ENCODE peak calls at places on chromosomes 16 and 17, in six cellular contexts. One of them, this sample, is unnamed.

GRCh38 chr17:49468827-49469385 is 26.2 kb upstream of the NGFR start:
- DNase-seq in H9: no peak
- DNase-seq in mammary epithelial cell: no peak
- DNase-seq in prostate gland: no peak
- DNase-seq in endothelial cell of umbilical vein: no peak
- DNase-seq in fibroblast of lung: no peak
- DNase-seq in this sample: no peak

GRCh38 chr17:15655162-15655561 is 28.9 kb downstream of the TRIM16 start:
- DNase-seq in H9: no peak
- DNase-seq in mammary epithelial cell: no peak
- DNase-seq in prostate gland: no peak
- DNase-seq in endothelial cell of umbilical vein: peak; percentile 69
- DNase-seq in fibroblast of lung: peak; percentile 66
- DNase-seq in this sample: peak; percentile 56

GRCh38 chr17:39926588-39927100 is 757 bp downstream of the ORMDL3 start:
- DNase-seq in H9: peak; percentile 69
- DNase-seq in mammary epithelial cell: peak; percentile 44
- DNase-seq in prostate gland: no peak
- DNase-seq in endothelial cell of umbilical vein: peak; percentile 29
- DNase-seq in fibroblast of lung: peak; percentile 18
- DNase-seq in this sample: peak; percentile 55

GRCh38 chr17:27873746-27874145 is 19.4 kb downstream of the LYRM9 start:
- DNase-seq in H9: no peak
- DNase-seq in mammary epithelial cell: peak; percentile 74
- DNase-seq in prostate gland: peak; percentile 44
- DNase-seq in endothelial cell of umbilical vein: no peak
- DNase-seq in fibroblast of lung: peak; percentile 57
- DNase-seq in this sample: no peak

GRCh38 chr16:88810868-88811599 is 694 bp downstream of the APRT start:
- DNase-seq in H9: peak; percentile 38
- DNase-seq in mammary epithelial cell: peak; percentile 77
- DNase-seq in prostate gland: peak; percentile 64
- DNase-seq in endothelial cell of umbilical vein: peak; percentile 69
- DNase-seq in fibroblast of lung: peak; percentile 74
- DNase-seq in this sample: peak; percentile 72

GRCh38 chr17:80372922-80373570 is 41.9 kb upstream of the ENDOV start:
- DNase-seq in H9: no peak
- DNase-seq in mammary epithelial cell: no peak
- DNase-seq in prostate gland: no peak
- DNase-seq in endothelial cell of umbilical vein: no peak
- DNase-seq in fibroblast of lung: no peak
- DNase-seq in this sample: no peak

GRCh38 chr16:91484-91883 is 13.5 kb downstream of the MPG start:
- DNase-seq in H9: no peak
- DNase-seq in mammary epithelial cell: no peak
- DNase-seq in prostate gland: no peak
- DNase-seq in endothelial cell of umbilical vein: no peak
- DNase-seq in fibroblast of lung: no peak
- DNase-seq in this sample: peak; percentile 48

GRCh38 chr17:2893422-2893914 is 97.2 kb downstream of the RAP1GAP2 start:
- DNase-seq in H9: peak; percentile 30
- DNase-seq in mammary epithelial cell: peak; percentile 79
- DNase-seq in prostate gland: no peak
- DNase-seq in endothelial cell of umbilical vein: no peak
- DNase-seq in fibroblast of lung: peak; percentile 27
- DNase-seq in this sample: peak; percentile 90

GRCh38 chr16:15037745-15038144 is 18.1 kb downstream of the NTAN1 start:
- DNase-seq in H9: no peak
- DNase-seq in mammary epithelial cell: no peak
- DNase-seq in prostate gland: no peak
- DNase-seq in endothelial cell of umbilical vein: no peak
- DNase-seq in fibroblast of lung: no peak
- DNase-seq in this sample: no peak

GRCh38 chr17:58617563-58617962 is 74.3 kb downstream of the TEX14 start:
- DNase-seq in H9: no peak
- DNase-seq in mammary epithelial cell: no peak
- DNase-seq in prostate gland: no peak
- DNase-seq in endothelial cell of umbilical vein: no peak
- DNase-seq in fibroblast of lung: no peak
- DNase-seq in this sample: no peak

GRCh38 chr16:85847681-85848601 is 48.4 kb downstream of the COX4I1 start:
- DNase-seq in H9: no peak
- DNase-seq in mammary epithelial cell: no peak
- DNase-seq in prostate gland: no peak
- DNase-seq in endothelial cell of umbilical vein: no peak
- DNase-seq in fibroblast of lung: no peak
- DNase-seq in this sample: no peak

GRCh38 chr16:56310685-56311084 is 114.7 kb downstream of the AMFR start:
- DNase-seq in H9: no peak
- DNase-seq in mammary epithelial cell: no peak
- DNase-seq in prostate gland: no peak
- DNase-seq in endothelial cell of umbilical vein: no peak
- DNase-seq in fibroblast of lung: no peak
- DNase-seq in this sample: no peak

GRCh38 chr17:30780343-30780742 is 44.1 kb downstream of the CRLF3 start:
- DNase-seq in H9: no peak
- DNase-seq in mammary epithelial cell: no peak
- DNase-seq in prostate gland: no peak
- DNase-seq in endothelial cell of umbilical vein: no peak
- DNase-seq in fibroblast of lung: no peak
- DNase-seq in this sample: no peak

GRCh38 chr17:35799942-35800341 is 4.5 kb upstream of the MMP28 start:
- DNase-seq in H9: no peak
- DNase-seq in mammary epithelial cell: peak; percentile 70
- DNase-seq in prostate gland: peak; percentile 94
- DNase-seq in endothelial cell of umbilical vein: peak; percentile 74
- DNase-seq in fibroblast of lung: peak; percentile 64
- DNase-seq in this sample: peak; percentile 89

GRCh38 chr17:83159204-83160049 is 80.0 kb downstream of the METRNL start:
- DNase-seq in H9: no peak
- DNase-seq in mammary epithelial cell: no peak
- DNase-seq in prostate gland: peak; percentile 2
- DNase-seq in endothelial cell of umbilical vein: no peak
- DNase-seq in fibroblast of lung: no peak
- DNase-seq in this sample: no peak

GRCh38 chr17:65243838-65244237 is 106.7 kb downstream of the RGS9 start:
- DNase-seq in H9: peak; percentile 69
- DNase-seq in mammary epithelial cell: peak; percentile 33
- DNase-seq in prostate gland: no peak
- DNase-seq in endothelial cell of umbilical vein: peak; percentile 17
- DNase-seq in fibroblast of lung: peak; percentile 72
- DNase-seq in this sample: no peak

GRCh38 chr17:72193395-72194106 is 72.7 kb downstream of the SOX9 start:
- DNase-seq in H9: no peak
- DNase-seq in mammary epithelial cell: peak; percentile 25
- DNase-seq in prostate gland: no peak
- DNase-seq in endothelial cell of umbilical vein: no peak
- DNase-seq in fibroblast of lung: peak; percentile 62
- DNase-seq in this sample: no peak

GRCh38 chr16:3086596-3087242 is 12.4 kb downstream of the ZSCAN10 start:
- DNase-seq in H9: no peak
- DNase-seq in mammary epithelial cell: no peak
- DNase-seq in prostate gland: no peak
- DNase-seq in endothelial cell of umbilical vein: peak; percentile 66
- DNase-seq in fibroblast of lung: no peak
- DNase-seq in this sample: no peak

GRCh38 chr17:83055911-83056582 is 23.4 kb upstream of the METRNL start:
- DNase-seq in H9: no peak
- DNase-seq in mammary epithelial cell: peak; percentile 62
- DNase-seq in prostate gland: no peak
- DNase-seq in endothelial cell of umbilical vein: peak; percentile 43
- DNase-seq in fibroblast of lung: peak; percentile 92
- DNase-seq in this sample: peak; percentile 21

GRCh38 chr17:48681609-48682008 is 40.7 kb downstream of the PRAC1 start:
- DNase-seq in H9: no peak
- DNase-seq in mammary epithelial cell: no peak
- DNase-seq in prostate gland: no peak
- DNase-seq in endothelial cell of umbilical vein: no peak
- DNase-seq in fibroblast of lung: no peak
- DNase-seq in this sample: no peak

GRCh38 chr16:6218855-6219254 is 1113.8 kb upstream of the RBFOX1 start:
- DNase-seq in H9: no peak
- DNase-seq in mammary epithelial cell: no peak
- DNase-seq in prostate gland: no peak
- DNase-seq in endothelial cell of umbilical vein: no peak
- DNase-seq in fibroblast of lung: no peak
- DNase-seq in this sample: no peak

GRCh38 chr17:77622627-77623026 is 335.9 kb upstream of the TNRC6C start:
- DNase-seq in H9: no peak
- DNase-seq in mammary epithelial cell: peak; percentile 42
- DNase-seq in prostate gland: no peak
- DNase-seq in endothelial cell of umbilical vein: no peak
- DNase-seq in fibroblast of lung: peak; percentile 17
- DNase-seq in this sample: no peak

GRCh38 chr17:27985306-27985705 is 57.2 kb upstream of the NLK start:
- DNase-seq in H9: no peak
- DNase-seq in mammary epithelial cell: no peak
- DNase-seq in prostate gland: no peak
- DNase-seq in endothelial cell of umbilical vein: peak; percentile 72
- DNase-seq in fibroblast of lung: no peak
- DNase-seq in this sample: no peak

GRCh38 chr16:18846416-18846815 is 45.1 kb upstream of the ARL6IP1 start:
- DNase-seq in H9: no peak
- DNase-seq in mammary epithelial cell: no peak
- DNase-seq in prostate gland: no peak
- DNase-seq in endothelial cell of umbilical vein: no peak
- DNase-seq in fibroblast of lung: peak; percentile 54
- DNase-seq in this sample: no peak

GRCh38 chr16:16030449-16030848 is 81.0 kb downstream of the ABCC1 start:
- DNase-seq in H9: no peak
- DNase-seq in mammary epithelial cell: no peak
- DNase-seq in prostate gland: peak; percentile 41
- DNase-seq in endothelial cell of umbilical vein: no peak
- DNase-seq in fibroblast of lung: no peak
- DNase-seq in this sample: no peak

GRCh38 chr16:724188-725040 is 1.8 kb downstream of the CCDC78 start:
- DNase-seq in H9: no peak
- DNase-seq in mammary epithelial cell: no peak
- DNase-seq in prostate gland: no peak
- DNase-seq in endothelial cell of umbilical vein: no peak
- DNase-seq in fibroblast of lung: no peak
- DNase-seq in this sample: no peak

GRCh38 chr17:51006601-51007000 is 114.1 kb downstream of the SPAG9 start:
- DNase-seq in H9: no peak
- DNase-seq in mammary epithelial cell: no peak
- DNase-seq in prostate gland: no peak
- DNase-seq in endothelial cell of umbilical vein: peak; percentile 21
- DNase-seq in fibroblast of lung: peak; percentile 88
- DNase-seq in this sample: no peak

GRCh38 chr17:51005768-51006167 is 114.9 kb downstream of the SPAG9 start:
- DNase-seq in H9: no peak
- DNase-seq in mammary epithelial cell: no peak
- DNase-seq in prostate gland: no peak
- DNase-seq in endothelial cell of umbilical vein: peak; percentile 62
- DNase-seq in fibroblast of lung: no peak
- DNase-seq in this sample: no peak

GRCh38 chr17:51004249-51004648 is 116.4 kb downstream of the SPAG9 start:
- DNase-seq in H9: no peak
- DNase-seq in mammary epithelial cell: no peak
- DNase-seq in prostate gland: no peak
- DNase-seq in endothelial cell of umbilical vein: no peak
- DNase-seq in fibroblast of lung: no peak
- DNase-seq in this sample: no peak

GRCh38 chr17:51000835-51001638 is 119.6 kb downstream of the SPAG9 start:
- DNase-seq in H9: no peak
- DNase-seq in mammary epithelial cell: peak; percentile 44
- DNase-seq in prostate gland: peak; percentile 20
- DNase-seq in endothelial cell of umbilical vein: peak; percentile 78
- DNase-seq in fibroblast of lung: peak; percentile 66
- DNase-seq in this sample: no peak
- TF ChIP-seq CTCF in H9: peak; percentile 78
- TF ChIP-seq CTCF in mammary epithelial cell: peak; percentile 45
- TF ChIP-seq CTCF in prostate gland: peak; percentile 76
- TF ChIP-seq CTCF in endothelial cell of umbilical vein: peak; percentile 18
- TF ChIP-seq CTCF in fibroblast of lung: peak; percentile 42
- TF ChIP-seq CTCF in this sample: peak; percentile 68

GRCh38 chr17:81879121-81879520 is 8.0 kb upstream of the ARHGDIA start:
- DNase-seq in H9: no peak
- DNase-seq in mammary epithelial cell: no peak
- DNase-seq in prostate gland: no peak
- DNase-seq in endothelial cell of umbilical vein: no peak
- DNase-seq in fibroblast of lung: no peak
- DNase-seq in this sample: no peak

GRCh38 chr17:81878294-81878693 is 7.2 kb upstream of the ARHGDIA start:
- DNase-seq in H9: no peak
- DNase-seq in mammary epithelial cell: no peak
- DNase-seq in prostate gland: no peak
- DNase-seq in endothelial cell of umbilical vein: no peak
- DNase-seq in fibroblast of lung: no peak
- DNase-seq in this sample: no peak

GRCh38 chr17:81877569-81877968 is 6.4 kb upstream of the ARHGDIA start:
- DNase-seq in H9: no peak
- DNase-seq in mammary epithelial cell: no peak
- DNase-seq in prostate gland: no peak
- DNase-seq in endothelial cell of umbilical vein: no peak
- DNase-seq in fibroblast of lung: no peak
- DNase-seq in this sample: no peak
- H3K27ac ChIP-seq in H9: no peak overlapping the region
- H3K27ac ChIP-seq in mammary epithelial cell: no peak overlapping the region
- H3K27ac ChIP-seq in prostate gland: no peak overlapping the region
- H3K27ac ChIP-seq in endothelial cell of umbilical vein: no peak overlapping the region
- H3K27ac ChIP-seq in fibroblast of lung: no peak overlapping the region
- H3K27ac ChIP-seq in this sample: no peak overlapping the region

DNA sequence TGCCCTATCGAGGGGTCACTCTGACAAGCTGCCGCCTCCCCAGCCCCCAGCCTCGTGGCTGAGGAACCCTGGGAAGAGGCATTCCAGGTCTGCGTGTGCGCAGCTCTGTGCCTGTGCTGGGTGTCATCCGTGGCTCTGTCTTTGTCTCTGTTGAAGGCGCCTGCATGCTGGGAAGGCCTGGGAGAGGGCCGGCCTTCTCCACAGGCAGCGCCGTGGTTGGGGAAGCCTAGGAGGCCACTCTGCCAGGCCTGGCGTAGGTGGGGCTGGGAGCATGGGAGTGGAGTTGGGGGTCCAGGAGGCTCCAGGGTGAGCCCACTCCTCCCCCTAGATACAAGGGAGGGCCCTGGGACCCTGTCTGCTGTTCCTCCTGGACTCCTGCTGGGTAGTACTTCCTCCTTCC is 3.3 kb downstream of the NHERF2 start:
- DNase-seq in H9: no peak
- DNase-seq in mammary epithelial cell: no peak
- DNase-seq in prostate gland: no peak
- DNase-seq in endothelial cell of umbilical vein: no peak
- DNase-seq in fibroblast of lung: no peak
- DNase-seq in this sample: no peak
- H3K4me1 ChIP-seq in H9: no peaks in the 10 kb centered on the region
- H3K4me1 ChIP-seq in mammary epithelial cell: peaks cover 26% of the 10 kb centered on the region
- H3K4me1 ChIP-seq in prostate gland: peaks cover 25% of the 10 kb centered on the region
- H3K4me1 ChIP-seq in endothelial cell of umbilical vein: peaks cover 48% of the 10 kb centered on the region
- H3K4me1 ChIP-seq in fibroblast of lung: peaks cover 31% of the 10 kb centered on the region
- H3K4me1 ChIP-seq in this sample: peaks cover 82% of the 10 kb centered on the region

DNA sequence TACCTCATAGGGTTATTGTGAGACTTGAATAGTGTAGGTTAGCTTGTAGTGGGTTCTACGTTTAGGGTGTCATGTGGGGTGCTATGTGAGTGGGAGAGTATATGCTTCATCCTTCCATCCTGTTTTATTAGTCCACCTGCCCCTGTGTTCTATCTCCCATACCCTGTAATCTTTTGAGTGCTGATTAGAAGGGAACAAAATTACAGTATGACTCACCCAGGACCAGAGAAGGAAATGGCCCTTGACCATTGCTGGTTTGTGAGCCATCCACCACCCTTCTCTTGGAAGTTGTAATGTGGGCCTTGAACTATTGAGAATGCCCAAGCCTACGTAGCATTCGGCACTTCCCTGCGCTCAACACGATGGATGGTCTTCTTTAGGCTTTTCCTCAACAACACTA is 17.1 kb downstream of the SAP30BP start:
- DNase-seq in H9: no peak
- DNase-seq in mammary epithelial cell: peak; percentile 53
- DNase-seq in prostate gland: no peak
- DNase-seq in endothelial cell of umbilical vein: peak; percentile 54
- DNase-seq in fibroblast of lung: peak; percentile 59
- DNase-seq in this sample: no peak
- TF ChIP-seq CTCF in H9: no peak
- TF ChIP-seq CTCF in mammary epithelial cell: no peak
- TF ChIP-seq CTCF in prostate gland: no peak
- TF ChIP-seq CTCF in endothelial cell of umbilical vein: no peak
- TF ChIP-seq CTCF in fibroblast of lung: no peak
- TF ChIP-seq CTCF in this sample: no peak

This sample was measured in stomach.